ENCODE peak calls at places on chromosome 4, in four cellular contexts. Z is WTC11, U is HepG2, P is K562. L is an unnamed sample.

GRCh38 chr4:159070742-159071141 is 32.1 kb upstream of the RAPGEF2 start:
- DNase-seq in U (no peak), P (no peak), Z (no peak), L (no peak)

GRCh38 chr4:91207535-91207934 is 1080.3 kb downstream of the CCSER1 start:
- DNase-seq in U (no peak), Z (no peak), P (no peak), L (no peak)

GRCh38 chr4:147157860-147158701 is 212.4 kb upstream of the TTC29 start:
- DNase-seq in Z (peak; percentile 70), P (no peak), U (peak; percentile 39), L (peak; percentile 20)

GRCh38 chr4:87209696-87210095 is 10.7 kb downstream of the KLHL8 start:
- DNase-seq in U (no peak), Z (no peak), P (peak; percentile 30), L (no peak)

GRCh38 chr4:112170451-112170993 is 25.3 kb downstream of the FAM241A start:
- DNase-seq in U (peak; percentile 43), P (peak; percentile 84), Z (no peak), L (peak; percentile 78)

GRCh38 chr4:170227928-170228327 is 138.2 kb upstream of the AADAT start:
- DNase-seq in U (no peak), Z (no peak), P (no peak), L (peak; percentile 0)

GRCh38 chr4:138645289-138645688 is 370.3 kb upstream of the NOCT start:
- DNase-seq in U (no peak), P (no peak), Z (no peak), L (no peak)

GRCh38 chr4:126168484-126168883 is 853.7 kb downstream of the FAT4 start:
- DNase-seq in Z (no peak), U (no peak), P (no peak), L (no peak)

GRCh38 chr4:16001484-16001858 is 38.5 kb upstream of the FGFBP2 start:
- DNase-seq in U (peak; percentile 43), P (peak; percentile 65), Z (peak; percentile 59), L (peak; percentile 58)

GRCh38 chr4:15013585-15013984 is 11.3 kb downstream of the CPEB2 start:
- DNase-seq in Z (no peak), U (no peak), P (no peak), L (no peak)

GRCh38 chr4:157514711-157515110 is 294.2 kb downstream of the GRIA2 start:
- DNase-seq in Z (peak; percentile 61), U (peak; percentile 7), P (no peak), L (no peak)

DNA sequence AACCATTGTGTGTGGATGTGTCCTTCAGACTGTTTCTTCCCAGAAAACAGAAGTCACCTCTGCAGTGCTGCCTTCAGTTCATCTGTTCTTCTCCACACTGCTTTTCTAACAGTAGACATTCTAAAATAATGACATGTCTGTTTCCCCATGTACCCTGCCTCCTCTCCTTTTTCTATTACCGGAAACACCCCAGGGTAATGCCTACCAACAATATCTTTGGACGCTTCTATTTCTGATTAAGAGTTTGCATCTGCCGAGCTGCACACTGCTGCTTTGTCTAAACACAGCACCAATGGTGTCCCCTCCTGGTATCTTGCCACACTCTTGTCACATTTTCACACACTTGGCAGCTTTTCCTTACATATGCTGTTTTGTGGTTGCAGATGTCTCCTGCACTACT is 288.8 kb downstream of the GRIA2 start:
- DNase-seq in P (no peak), Z (no peak), U (no peak), L (no peak)
- TF ChIP-seq NR3C1 in P (no peak), Z (no peak), U (no peak), L (no peak)

DNA sequence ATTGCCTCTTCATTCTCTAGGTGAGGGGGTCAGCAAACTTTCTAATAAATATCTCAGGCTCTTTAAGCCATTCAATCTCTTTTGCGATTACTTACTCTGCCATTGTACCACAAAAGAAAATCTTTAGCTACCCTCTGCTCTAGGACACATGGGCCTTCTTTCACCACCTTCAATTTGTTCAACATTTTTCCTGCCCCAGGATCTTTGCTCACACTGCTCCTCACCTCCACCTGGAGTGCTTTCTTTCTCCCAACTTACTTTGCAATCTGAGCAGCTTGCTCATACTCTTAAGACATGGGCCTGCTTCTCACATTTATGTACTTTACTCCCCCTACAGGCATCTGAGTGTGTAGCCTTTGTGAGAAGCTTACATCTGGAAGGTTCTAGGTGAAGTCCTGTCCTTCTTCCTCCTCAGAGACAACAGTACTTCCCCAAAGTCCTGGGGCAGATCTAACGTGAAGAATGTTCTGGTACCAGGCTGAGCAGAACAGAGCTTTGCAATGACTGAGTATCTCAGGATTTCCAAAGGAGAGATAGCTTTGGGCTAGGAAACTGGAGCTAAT is 55.0 kb upstream of the PRDM5 start:
- DNase-seq in U (peak; percentile 10), P (no peak), Z (peak; percentile 14), L (peak; percentile 53)
- TF ChIP-seq NR3C1 in U (no peak), P (no peak), Z (no peak), L (no peak)

DNA sequence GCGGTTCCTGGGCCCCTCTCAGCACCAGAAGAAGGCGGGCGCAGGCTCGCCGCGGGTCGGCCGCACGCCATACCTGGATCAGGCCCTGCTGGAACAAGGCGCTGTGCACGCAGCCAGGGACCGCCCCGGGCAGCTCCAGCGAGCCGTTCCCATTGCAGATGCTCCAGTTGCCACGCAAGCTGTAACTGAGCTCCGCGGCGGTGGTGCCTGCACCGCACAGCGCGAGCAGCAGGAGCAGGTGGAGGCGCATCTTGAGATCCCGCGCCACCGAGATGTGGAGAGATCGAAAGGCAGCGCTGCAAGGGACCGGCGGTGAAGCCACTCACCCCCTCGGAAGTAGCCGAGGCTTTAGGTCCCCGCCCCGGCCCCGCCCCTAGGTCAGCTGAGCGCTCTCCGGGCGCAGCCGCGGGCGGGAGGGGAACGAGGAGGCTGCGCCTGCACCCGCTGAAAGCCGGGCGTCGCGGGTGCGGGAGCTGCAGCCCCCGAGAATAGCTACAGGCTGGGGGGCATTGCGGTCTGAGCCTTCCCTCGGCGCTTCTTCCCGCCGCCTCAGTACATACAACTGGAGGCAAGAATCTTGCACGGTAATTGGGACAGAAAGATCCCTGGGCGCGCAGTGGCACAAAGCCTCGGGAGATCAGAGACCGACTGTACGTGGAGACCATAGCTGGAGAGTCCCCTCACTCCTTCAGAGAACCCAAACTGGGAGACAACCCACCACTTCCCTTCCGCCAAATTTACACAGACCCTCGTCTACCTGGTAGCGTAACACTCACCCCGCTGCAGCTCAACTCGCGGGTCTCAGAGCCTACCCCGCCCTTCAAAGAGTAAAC is at the start of gene MANBA:
- DNase-seq in Z (peak; percentile 85), U (peak; percentile 63), P (peak; percentile 92), L (peak; percentile 72)
- TF ChIP-seq NR3C1 in Z (peak; percentile 65), U (no peak), P (peak; percentile 69), L (no peak)

GRCh38 chr4:118351851-118352827 is 664 bp downstream of the PRSS12 start:
- DNase-seq in P (no peak), U (peak; percentile 4), Z (peak; percentile 62), L (peak; percentile 5)

GRCh38 chr4:118352843-118353373 is at the start of gene PRSS12:
- DNase-seq in P (peak; percentile 31), U (peak; percentile 28), Z (peak; percentile 87), L (peak; percentile 47)

GRCh38 chr4:118353452-118353851 is 649 bp upstream of the PRSS12 start:
- DNase-seq in Z (no peak), P (no peak), U (no peak), L (no peak)

GRCh38 chr4:118348886-118349285 is 3.9 kb downstream of the PRSS12 start:
- DNase-seq in U (no peak), P (no peak), Z (no peak), L (no peak)

GRCh38 chr4:118350961-118351360 is 1.8 kb downstream of the PRSS12 start:
- DNase-seq in Z (no peak), P (no peak), U (no peak), L (no peak)
- TF ChIP-seq NR3C1 in Z (no peak), P (no peak), U (no peak), L (no peak)

DNA sequence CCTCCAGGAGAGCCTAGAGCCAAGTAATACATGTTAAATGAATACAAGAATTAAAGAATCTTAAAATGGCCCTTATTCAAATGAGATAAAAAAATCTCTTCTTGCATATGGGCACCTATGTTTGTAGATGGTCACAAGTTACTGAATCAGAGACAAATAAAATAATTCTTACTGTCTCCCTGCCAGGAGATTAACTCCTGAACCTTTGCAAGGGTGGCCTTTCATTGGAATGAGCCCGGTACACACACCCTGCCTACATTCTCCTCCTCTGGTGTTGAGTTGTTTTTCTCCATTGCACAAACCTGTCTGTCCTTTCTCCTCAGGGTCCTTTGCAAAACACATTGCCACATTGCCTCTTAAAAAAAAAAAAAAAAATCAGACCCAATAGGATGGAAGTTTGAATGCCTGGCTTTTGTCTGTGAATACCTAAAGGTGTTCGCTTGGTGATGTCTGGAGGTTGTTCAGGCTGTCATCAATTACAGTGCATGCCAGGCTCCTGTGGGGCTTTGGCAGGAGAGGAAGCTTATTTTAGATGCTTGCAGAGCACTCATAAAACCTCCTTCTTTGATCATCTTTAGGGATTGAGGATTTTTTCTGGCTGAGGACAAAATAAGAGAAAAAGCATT is 8.3 kb upstream of the TMEM154 start:
- DNase-seq in Z (no peak), U (no peak), P (no peak), L (no peak)
- TF ChIP-seq NR3C1 in Z (no peak), U (no peak), P (no peak), L (no peak)

DNA sequence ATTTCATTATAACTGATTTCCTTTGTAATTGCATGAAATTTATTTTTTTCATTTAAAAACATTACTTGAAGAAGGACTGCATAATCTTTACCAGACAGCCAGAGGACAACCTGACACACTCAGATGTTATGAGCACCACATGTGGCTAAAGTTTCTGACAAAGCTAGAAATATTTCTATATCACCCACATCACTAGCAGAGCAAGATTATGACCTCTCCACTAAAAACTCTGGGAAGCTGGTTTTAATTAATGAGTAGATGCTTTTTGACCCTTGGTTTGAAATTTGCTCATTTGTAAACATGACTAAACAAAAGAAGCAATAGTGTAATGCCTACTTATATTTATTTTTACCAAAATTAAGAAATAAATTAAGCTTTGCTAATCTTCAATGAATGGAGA is 661.5 kb upstream of the EPHA5 start:
- DNase-seq in P (no peak), U (no peak), Z (no peak), L (no peak)
- TF ChIP-seq NR3C1 in P (no peak), U (no peak), Z (no peak), L (no peak)

GRCh38 chr4:152657657-152658056 is 22.1 kb downstream of the TMEM154 start:
- DNase-seq in P (no peak), Z (no peak), U (no peak), L (no peak)
- TF ChIP-seq NR3C1 in P (no peak), Z (no peak), U (no peak), L (no peak)

GRCh38 chr4:72390409-72390808 is 178.6 kb downstream of the ADAMTS3 start:
- DNase-seq in U (no peak), Z (no peak), P (no peak), L (no peak)
- TF ChIP-seq NR3C1 in U (no peak), Z (no peak), P (no peak), L (no peak)

L was measured in A549.